ENCODE peak calls at places on chromosomes 16 and 17, in four cellular contexts. One of them, this sample, is unnamed.

GRCh38 chr16:77172964-77173363 is 18.0 kb upstream of the MON1B start:
- DNase-seq in GM12891: no peak
- DNase-seq in NCI-H510A: no peak
- DNase-seq in thyroid gland: no peak
- DNase-seq in this sample: no peak

GRCh38 chr16:71360378-71360777 is 1.9 kb downstream of the CALB2 start:
- DNase-seq in GM12891: no peak
- DNase-seq in NCI-H510A: no peak
- DNase-seq in thyroid gland: no peak
- DNase-seq in this sample: no peak

GRCh38 chr16:81410643-81411235 is 33.9 kb upstream of the CMIP start:
- DNase-seq in thyroid gland: no peak
- DNase-seq in GM12891: no peak
- DNase-seq in NCI-H510A: no peak
- DNase-seq in this sample: no peak

GRCh38 chr17:35373984-35374765 is 754 bp upstream of the SLFN11 start:
- DNase-seq in thyroid gland: peak
- DNase-seq in NCI-H510A: no peak
- DNase-seq in GM12891: peak
- DNase-seq in this sample: no peak

GRCh38 chr17:72516772-72517399 is 396.1 kb downstream of the SOX9 start:
- DNase-seq in GM12891: no peak
- DNase-seq in NCI-H510A: no peak
- DNase-seq in thyroid gland: peak
- DNase-seq in this sample: peak

GRCh38 chr17:48564200-48565023 is 13.7 kb downstream of the HOXB4 start:
- DNase-seq in GM12891: no peak
- DNase-seq in thyroid gland: no peak
- DNase-seq in NCI-H510A: no peak
- DNase-seq in this sample: no peak

GRCh38 chr16:4882261-4882632 is 35.0 kb downstream of the UBN1 start:
- DNase-seq in NCI-H510A: no peak
- DNase-seq in GM12891: no peak
- DNase-seq in thyroid gland: no peak
- DNase-seq in this sample: peak

GRCh38 chr17:79203016-79203415 is 128.4 kb downstream of the ENGASE start:
- DNase-seq in NCI-H510A: no peak
- DNase-seq in GM12891: no peak
- DNase-seq in thyroid gland: no peak
- DNase-seq in this sample: no peak

GRCh38 chr17:4610162-4610561 is 25.8 kb downstream of the SMTNL2 start:
- DNase-seq in thyroid gland: no peak
- DNase-seq in GM12891: no peak
- DNase-seq in NCI-H510A: no peak
- DNase-seq in this sample: no peak

This sample was measured in BE2C.